ENCODE peak calls at places on chromosomes 2 and 18, in eight cellular contexts. B is G401; O is activated CD4-positive, alpha-beta T cell treated with anti-CD3 and anti-CD28 coated beads for 36 hours; Y is CD8-positive, alpha-beta memory T cell; L is stimulated activated naive CD8-positive, alpha-beta T cell treated with anti-CD3 and anti-CD28 coated beads, Interleukin-15, Interleukin-2, amounts not matched to agents 100 U/mL and 50 U/mL, for 24 hours; A is T-helper 17 cell; Q is glutamatergic neuron; R is cardiac muscle cell. G is an unnamed sample.

GRCh38 chr2:217714268-217714643 is 288.5 kb downstream of the TNS1 start:
- DNase-seq in B (peak), O (no peak), Y (no peak), L (no peak), A (no peak), Q (no peak), R (no peak), G (no peak)

GRCh38 chr2:197799072-197799471 is 5.3 kb upstream of the PLCL1 start:
- DNase-seq in B (no peak), O (no peak), Y (no peak), L (no peak), A (no peak), Q (no peak), R (no peak), G (no peak)

GRCh38 chr2:241577413-241578122 is 19.0 kb downstream of the BOK start:
- DNase-seq in B (peak), O (no peak), Y (no peak), L (no peak), A (no peak), Q (no peak), R (no peak), G (no peak)

GRCh38 chr2:120108749-120109148 is 95.9 kb downstream of the EPB41L5 start:
- DNase-seq in B (no peak), O (no peak), Y (no peak), L (no peak), A (no peak), Q (no peak), R (no peak), G (no peak)

GRCh38 chr2:240165034-240165433 is 24.6 kb upstream of the OTOS start:
- DNase-seq in B (no peak), O (no peak), Y (no peak), L (no peak), A (no peak), Q (no peak), R (no peak), G (no peak)

GRCh38 chr2:109662889-109663288 is 48.7 kb downstream of the SOWAHC start:
- DNase-seq in B (no peak), O (no peak), Y (no peak), L (no peak), A (no peak), Q (no peak), R (no peak), G (no peak)

GRCh38 chr18:59892123-59892522 is 7.7 kb upstream of the PMAIP1 start:
- DNase-seq in B (no peak), O (no peak), Y (no peak), L (no peak), A (no peak), Q (no peak), R (no peak), G (no peak)

GRCh38 chr18:61475931-61476330 is 142.7 kb downstream of the CDH20 start:
- DNase-seq in B (no peak), O (no peak), Y (no peak), L (no peak), A (no peak), Q (no peak), R (no peak), G (no peak)

GRCh38 chr18:31555971-31556747 is 35.5 kb upstream of the TTR start:
- DNase-seq in B (peak), O (peak), Y (peak), L (peak), A (no peak), Q (no peak), R (peak), G (peak)

GRCh38 chr2:223465793-223466192 is 136.4 kb downstream of the SCG2 start:
- DNase-seq in B (no peak), O (no peak), Y (no peak), L (no peak), A (no peak), Q (no peak), R (no peak), G (no peak)

GRCh38 chr2:19207452-19207851 is 151.0 kb downstream of the OSR1 start:
- DNase-seq in B (no peak), O (no peak), Y (no peak), L (no peak), A (no peak), Q (no peak), R (no peak), G (no peak)

GRCh38 chr2:85396531-85397470 is 13.4 kb downstream of the CAPG start:
- DNase-seq in B (no peak), O (no peak), Y (no peak), L (no peak), A (no peak), Q (no peak), R (no peak), G (no peak)

GRCh38 chr2:64945973-64946736 is 43.0 kb upstream of the SLC1A4 start:
- DNase-seq in B (no peak), O (peak), Y (peak), L (peak), A (peak), Q (no peak), R (no peak), G (no peak)

GRCh38 chr2:196630531-196630930 is 9.0 kb upstream of the CCDC150 start:
- DNase-seq in B (no peak), O (no peak), Y (no peak), L (no peak), A (no peak), Q (no peak), R (no peak), G (no peak)

GRCh38 chr2:175004730-175004979 is 526 bp downstream of the CHN1 start:
- DNase-seq in B (no peak), O (no peak), Y (no peak), L (no peak), A (no peak), Q (peak), R (peak), G (peak)

GRCh38 chr2:18169121-18169786 is 290.8 kb downstream of the KCNS3 start:
- DNase-seq in B (peak), O (no peak), Y (no peak), L (no peak), A (no peak), Q (no peak), R (no peak), G (no peak)

GRCh38 chr18:4433762-4434161 is 21.3 kb downstream of the DLGAP1 start:
- DNase-seq in B (no peak), O (no peak), Y (no peak), L (no peak), A (no peak), Q (no peak), R (no peak), G (no peak)

GRCh38 chr18:62187543-62188378 is 706 bp downstream of the RELCH start:
- DNase-seq in B (peak), O (peak), Y (no peak), L (peak), A (peak), Q (peak), R (peak), G (peak)

GRCh38 chr2:64417624-64418023 is 36.3 kb upstream of the LGALSL start:
- DNase-seq in B (no peak), O (no peak), Y (no peak), L (no peak), A (no peak), Q (no peak), R (no peak), G (no peak)

GRCh38 chr2:177201919-177202346 is 10.7 kb upstream of the HNRNPA3 start:
- DNase-seq in B (no peak), O (no peak), Y (no peak), L (no peak), A (no peak), Q (no peak), R (no peak), G (no peak)

GRCh38 chr2:39141346-39142011 is 20.6 kb upstream of the SOS1 start:
- DNase-seq in B (peak), O (no peak), Y (no peak), L (no peak), A (no peak), Q (no peak), R (peak), G (no peak)

GRCh38 chr2:224524657-224525056 is 60.5 kb downstream of the CUL3 start:
- DNase-seq in B (no peak), O (no peak), Y (peak), L (no peak), A (no peak), Q (no peak), R (no peak), G (no peak)

GRCh38 chr2:38106420-38107182 is 30.6 kb upstream of the CYP1B1 start:
- DNase-seq in B (no peak), O (no peak), Y (no peak), L (no peak), A (no peak), Q (no peak), R (peak), G (no peak)

GRCh38 chr2:58194451-58194850 is 46.7 kb downstream of the FANCL start:
- DNase-seq in B (peak), O (no peak), Y (no peak), L (no peak), A (no peak), Q (no peak), R (peak), G (no peak)

GRCh38 chr18:38576349-38576748 is 1010.8 kb upstream of the CELF4 start:
- DNase-seq in B (no peak), O (no peak), Y (no peak), L (no peak), A (no peak), Q (no peak), R (no peak), G (no peak)

GRCh38 chr2:30410217-30410616 is 36.8 kb upstream of the LCLAT1 start:
- DNase-seq in B (no peak), O (peak), Y (no peak), L (peak), A (no peak), Q (no peak), R (no peak), G (no peak)

GRCh38 chr18:35526476-35527120 is 28.8 kb upstream of the INO80C start:
- DNase-seq in B (no peak), O (no peak), Y (no peak), L (no peak), A (no peak), Q (no peak), R (peak), G (no peak)

GRCh38 chr2:37316181-37316580 is 8.5 kb downstream of the PRKD3 start:
- DNase-seq in B (no peak), O (no peak), Y (no peak), L (no peak), A (no peak), Q (no peak), R (no peak), G (no peak)

GRCh38 chr2:162537651-162538050 is 193.7 kb downstream of the GCA start:
- DNase-seq in B (no peak), O (no peak), Y (no peak), L (no peak), A (no peak), Q (no peak), R (no peak), G (no peak)

GRCh38 chr2:9247177-9247576 is 40.6 kb downstream of the ASAP2 start:
- DNase-seq in B (peak), O (no peak), Y (no peak), L (no peak), A (no peak), Q (peak), R (no peak), G (no peak)

GRCh38 chr2:101476605-101477208 is 1.8 kb upstream of the RFX8 start:
- DNase-seq in B (no peak), O (no peak), Y (no peak), L (no peak), A (no peak), Q (no peak), R (no peak), G (no peak)

GRCh38 chr2:42794271-42795046 is 2.1 kb upstream of the HAAO start:
- DNase-seq in B (no peak), O (no peak), Y (no peak), L (no peak), A (no peak), Q (peak), R (peak), G (peak)

GRCh38 chr18:8448091-8448490 is 161.1 kb upstream of the RAB12 start:
- DNase-seq in B (no peak), O (no peak), Y (no peak), L (no peak), A (no peak), Q (no peak), R (no peak), G (no peak)

GRCh38 chr18:7897119-7897518 is 330.0 kb downstream of the PTPRM start:
- DNase-seq in B (no peak), O (no peak), Y (no peak), L (no peak), A (no peak), Q (no peak), R (no peak), G (no peak)

GRCh38 chr2:97982621-97983020 is 13.1 kb downstream of the TMEM131 start:
- DNase-seq in B (no peak), O (no peak), Y (no peak), L (no peak), A (no peak), Q (no peak), R (no peak), G (no peak)

GRCh38 chr18:79496237-79496977 is 100.7 kb downstream of the NFATC1 start:
- DNase-seq in B (no peak), O (peak), Y (no peak), L (no peak), A (no peak), Q (peak), R (no peak), G (no peak)

GRCh38 chr18:75238786-75239185 is 28.2 kb downstream of the TSHZ1 start:
- DNase-seq in B (no peak), O (no peak), Y (no peak), L (no peak), A (no peak), Q (no peak), R (no peak), G (no peak)

GRCh38 chr2:18899725-18900124 is 310.4 kb upstream of the NT5C1B start:
- DNase-seq in B (no peak), O (no peak), Y (no peak), L (no peak), A (no peak), Q (no peak), R (no peak), G (no peak)

G was measured in K562.